ENCODE peak calls at places on chromosomes 2 and 18, in nine cellular contexts. One of them, this sample, is unnamed.

GRCh38 chr18:70216788-70217187 is 11.3 kb upstream of the RTTN start:
- DNase-seq in neural progenitor cell: no peak
- DNase-seq in adrenal gland: no peak
- DNase-seq in neuronal stem cell: no peak
- DNase-seq in spleen: no peak
- DNase-seq in Peyer's patch: no peak
- DNase-seq in thoracic aorta: no peak
- DNase-seq in GM23248: no peak
- DNase-seq in PC-3: no peak
- DNase-seq in this sample: no peak

GRCh38 chr18:8890957-8891464 is 185.7 kb downstream of the MTCL1 start:
- DNase-seq in PC-3: peak; percentile 99
- DNase-seq in thoracic aorta: no peak
- DNase-seq in neural progenitor cell: peak; percentile 58
- DNase-seq in GM23248: peak; percentile 97
- DNase-seq in Peyer's patch: peak; percentile 61
- DNase-seq in spleen: no peak
- DNase-seq in adrenal gland: no peak
- DNase-seq in neuronal stem cell: peak; percentile 56
- DNase-seq in this sample: no peak

GRCh38 chr18:24268784-24269550 is 128.7 kb downstream of the OSBPL1A start:
- DNase-seq in neuronal stem cell: no peak
- DNase-seq in spleen: no peak
- DNase-seq in Peyer's patch: peak; percentile 52
- DNase-seq in adrenal gland: no peak
- DNase-seq in PC-3: peak; percentile 27
- DNase-seq in GM23248: no peak
- DNase-seq in thoracic aorta: no peak
- DNase-seq in neural progenitor cell: peak; percentile 25
- DNase-seq in this sample: no peak

GRCh38 chr2:74887961-74888670 is 54.2 kb downstream of the HK2 start:
- DNase-seq in GM23248: peak; percentile 73
- DNase-seq in neuronal stem cell: no peak
- DNase-seq in adrenal gland: no peak
- DNase-seq in neural progenitor cell: no peak
- DNase-seq in spleen: no peak
- DNase-seq in PC-3: peak; percentile 89
- DNase-seq in thoracic aorta: no peak
- DNase-seq in Peyer's patch: no peak
- DNase-seq in this sample: no peak

GRCh38 chr2:196376984-196377877 is 205.9 kb upstream of the STK17B start:
- DNase-seq in neuronal stem cell: no peak
- DNase-seq in PC-3: no peak
- DNase-seq in thoracic aorta: no peak
- DNase-seq in adrenal gland: no peak
- DNase-seq in neural progenitor cell: no peak
- DNase-seq in spleen: no peak
- DNase-seq in Peyer's patch: no peak
- DNase-seq in GM23248: peak; percentile 54
- DNase-seq in this sample: no peak

GRCh38 chr2:172710584-172711024 is 25.0 kb upstream of the RAPGEF4 start:
- DNase-seq in thoracic aorta: no peak
- DNase-seq in adrenal gland: peak; percentile 34
- DNase-seq in neural progenitor cell: peak; percentile 47
- DNase-seq in PC-3: peak; percentile 96
- DNase-seq in GM23248: peak; percentile 90
- DNase-seq in Peyer's patch: peak; percentile 69
- DNase-seq in neuronal stem cell: peak; percentile 20
- DNase-seq in spleen: no peak
- DNase-seq in this sample: no peak

GRCh38 chr2:108031471-108031941 is 45.2 kb downstream of the SLC5A7 start:
- DNase-seq in neuronal stem cell: no peak
- DNase-seq in PC-3: no peak
- DNase-seq in Peyer's patch: no peak
- DNase-seq in GM23248: no peak
- DNase-seq in adrenal gland: no peak
- DNase-seq in thoracic aorta: no peak
- DNase-seq in spleen: peak; percentile 70
- DNase-seq in neural progenitor cell: no peak
- DNase-seq in this sample: no peak

GRCh38 chr2:241985986-241986329 is 116.4 kb downstream of the RTP5 start:
- DNase-seq in thoracic aorta: no peak
- DNase-seq in neural progenitor cell: no peak
- DNase-seq in spleen: peak; percentile 23
- DNase-seq in Peyer's patch: no peak
- DNase-seq in adrenal gland: no peak
- DNase-seq in neuronal stem cell: no peak
- DNase-seq in GM23248: no peak
- DNase-seq in PC-3: no peak
- DNase-seq in this sample: no peak

GRCh38 chr2:151508519-151508918 is 98.8 kb downstream of the RIF1 start:
- DNase-seq in PC-3: no peak
- DNase-seq in GM23248: no peak
- DNase-seq in spleen: no peak
- DNase-seq in neural progenitor cell: no peak
- DNase-seq in adrenal gland: no peak
- DNase-seq in Peyer's patch: no peak
- DNase-seq in thoracic aorta: no peak
- DNase-seq in neuronal stem cell: no peak
- DNase-seq in this sample: no peak
- H3K27ac ChIP-seq in PC-3: no peak overlapping the region
- H3K27ac ChIP-seq in GM23248: no peak overlapping the region
- H3K27ac ChIP-seq in spleen: no peak overlapping the region
- H3K27ac ChIP-seq in neural progenitor cell: no peak overlapping the region
- H3K27ac ChIP-seq in adrenal gland: no peak overlapping the region
- H3K27ac ChIP-seq in Peyer's patch: no peak overlapping the region
- H3K27ac ChIP-seq in thoracic aorta: no peak overlapping the region
- H3K27ac ChIP-seq in neuronal stem cell: no peak overlapping the region
- H3K27ac ChIP-seq in this sample: no peak overlapping the region

GRCh38 chr2:103123516-103123915 is 361.7 kb downstream of the TMEM182 start:
- DNase-seq in neuronal stem cell: no peak
- DNase-seq in thoracic aorta: no peak
- DNase-seq in adrenal gland: no peak
- DNase-seq in spleen: no peak
- DNase-seq in PC-3: no peak
- DNase-seq in GM23248: no peak
- DNase-seq in neural progenitor cell: no peak
- DNase-seq in Peyer's patch: no peak
- DNase-seq in this sample: no peak

GRCh38 chr2:103121106-103121505 is 359.3 kb downstream of the TMEM182 start:
- DNase-seq in Peyer's patch: no peak
- DNase-seq in adrenal gland: no peak
- DNase-seq in thoracic aorta: no peak
- DNase-seq in neural progenitor cell: no peak
- DNase-seq in GM23248: no peak
- DNase-seq in neuronal stem cell: no peak
- DNase-seq in PC-3: no peak
- DNase-seq in spleen: no peak
- DNase-seq in this sample: no peak

DNA sequence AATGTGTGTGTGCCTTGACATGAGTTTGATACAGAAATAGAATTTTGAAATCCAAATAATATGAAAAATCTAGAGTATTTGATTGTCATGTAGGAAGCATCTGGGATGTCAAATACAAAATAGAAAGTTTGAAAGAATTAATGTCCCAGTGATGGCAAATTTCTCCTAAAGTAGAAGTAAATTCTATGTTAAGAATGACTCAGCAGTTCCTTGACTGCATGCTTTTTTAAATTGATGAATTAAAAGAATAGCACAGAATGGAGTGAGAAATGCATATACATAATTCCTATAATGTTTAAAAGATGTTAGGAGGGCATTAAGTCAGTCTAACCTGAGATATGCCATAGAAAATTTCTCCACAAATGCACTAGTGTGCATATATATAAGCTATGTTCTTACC is 357.5 kb downstream of the TMEM182 start:
- DNase-seq in spleen: no peak
- DNase-seq in thoracic aorta: no peak
- DNase-seq in GM23248: no peak
- DNase-seq in neuronal stem cell: no peak
- DNase-seq in adrenal gland: no peak
- DNase-seq in PC-3: no peak
- DNase-seq in Peyer's patch: no peak
- DNase-seq in neural progenitor cell: no peak
- DNase-seq in this sample: no peak
- H3K27ac ChIP-seq in spleen: no peak overlapping the region
- H3K27ac ChIP-seq in thoracic aorta: no peak overlapping the region
- H3K27ac ChIP-seq in GM23248: no peak overlapping the region
- H3K27ac ChIP-seq in neuronal stem cell: no peak overlapping the region
- H3K27ac ChIP-seq in adrenal gland: no peak overlapping the region
- H3K27ac ChIP-seq in PC-3: no peak overlapping the region
- H3K27ac ChIP-seq in Peyer's patch: no peak overlapping the region
- H3K27ac ChIP-seq in neural progenitor cell: no peak overlapping the region
- H3K27ac ChIP-seq in this sample: no peak overlapping the region

GRCh38 chr2:232983669-232983991 is 29.4 kb downstream of the NGEF start:
- DNase-seq in spleen: peak; percentile 27
- DNase-seq in GM23248: no peak
- DNase-seq in thoracic aorta: no peak
- DNase-seq in PC-3: no peak
- DNase-seq in neural progenitor cell: no peak
- DNase-seq in neuronal stem cell: no peak
- DNase-seq in adrenal gland: no peak
- DNase-seq in Peyer's patch: peak; percentile 24
- DNase-seq in this sample: no peak

GRCh38 chr2:232993231-232993821 is 19.7 kb downstream of the NGEF start:
- DNase-seq in neuronal stem cell: no peak
- DNase-seq in adrenal gland: no peak
- DNase-seq in thoracic aorta: no peak
- DNase-seq in GM23248: peak; percentile 26
- DNase-seq in Peyer's patch: peak; percentile 44
- DNase-seq in spleen: no peak
- DNase-seq in PC-3: no peak
- DNase-seq in neural progenitor cell: no peak
- DNase-seq in this sample: no peak

GRCh38 chr2:232984451-232985207 is 28.4 kb downstream of the NGEF start:
- DNase-seq in PC-3: no peak
- DNase-seq in neural progenitor cell: no peak
- DNase-seq in thoracic aorta: no peak
- DNase-seq in Peyer's patch: peak; percentile 39
- DNase-seq in neuronal stem cell: no peak
- DNase-seq in GM23248: no peak
- DNase-seq in spleen: peak; percentile 20
- DNase-seq in adrenal gland: no peak
- DNase-seq in this sample: no peak

GRCh38 chr2:232986155-232986554 is 26.9 kb downstream of the NGEF start:
- DNase-seq in neural progenitor cell: no peak
- DNase-seq in neuronal stem cell: no peak
- DNase-seq in Peyer's patch: no peak
- DNase-seq in GM23248: no peak
- DNase-seq in adrenal gland: no peak
- DNase-seq in spleen: no peak
- DNase-seq in thoracic aorta: no peak
- DNase-seq in PC-3: no peak
- DNase-seq in this sample: no peak

GRCh38 chr2:232988444-232988843 is 24.6 kb downstream of the NGEF start:
- DNase-seq in neuronal stem cell: no peak
- DNase-seq in thoracic aorta: peak; percentile 30
- DNase-seq in PC-3: peak; percentile 98
- DNase-seq in GM23248: peak; percentile 98
- DNase-seq in spleen: peak; percentile 10
- DNase-seq in Peyer's patch: peak; percentile 85
- DNase-seq in adrenal gland: peak; percentile 93
- DNase-seq in neural progenitor cell: no peak
- DNase-seq in this sample: peak; percentile 43
- H3K27ac ChIP-seq in neuronal stem cell: no peak overlapping the region
- H3K27ac ChIP-seq in thoracic aorta: no peak overlapping the region
- H3K27ac ChIP-seq in PC-3: peak overlapping the region; percentile 98
- H3K27ac ChIP-seq in GM23248: peak overlapping the region; percentile 75
- H3K27ac ChIP-seq in spleen: no peak overlapping the region
- H3K27ac ChIP-seq in Peyer's patch: peak overlapping the region; percentile 86
- H3K27ac ChIP-seq in adrenal gland: peak overlapping the region; percentile 86
- H3K27ac ChIP-seq in neural progenitor cell: no peak overlapping the region
- H3K27ac ChIP-seq in this sample: no peak overlapping the region

DNA sequence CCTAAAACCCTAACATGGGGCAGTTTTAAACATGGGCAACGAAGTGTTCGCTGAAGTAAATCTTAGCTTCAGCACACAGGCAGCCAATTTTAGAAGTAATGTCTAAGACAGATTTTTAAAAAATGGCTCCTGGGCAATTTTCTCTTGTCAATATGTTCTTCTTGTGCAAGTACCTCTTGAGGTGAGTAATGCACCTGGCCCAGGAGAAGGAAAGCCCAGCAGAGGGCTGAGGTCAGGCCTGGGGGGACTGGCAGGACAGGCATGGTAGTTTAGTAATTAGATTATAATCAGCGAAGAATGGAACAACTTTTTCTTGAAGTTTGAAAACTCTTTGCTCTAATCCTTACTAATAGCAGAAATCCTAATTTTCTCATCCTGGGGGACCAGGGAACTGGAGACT is 77.6 kb downstream of the SPRED2 start:
- DNase-seq in thoracic aorta: no peak
- DNase-seq in adrenal gland: no peak
- DNase-seq in PC-3: peak; percentile 47
- DNase-seq in GM23248: no peak
- DNase-seq in spleen: no peak
- DNase-seq in neuronal stem cell: no peak
- DNase-seq in neural progenitor cell: no peak
- DNase-seq in Peyer's patch: no peak
- DNase-seq in this sample: no peak
- H3K27ac ChIP-seq in thoracic aorta: no peak overlapping the region
- H3K27ac ChIP-seq in adrenal gland: no peak overlapping the region
- H3K27ac ChIP-seq in PC-3: peak overlapping the region; percentile 53
- H3K27ac ChIP-seq in GM23248: no peak overlapping the region
- H3K27ac ChIP-seq in spleen: no peak overlapping the region
- H3K27ac ChIP-seq in neuronal stem cell: no peak overlapping the region
- H3K27ac ChIP-seq in neural progenitor cell: no peak overlapping the region
- H3K27ac ChIP-seq in Peyer's patch: no peak overlapping the region
- H3K27ac ChIP-seq in this sample: no peak overlapping the region

DNA sequence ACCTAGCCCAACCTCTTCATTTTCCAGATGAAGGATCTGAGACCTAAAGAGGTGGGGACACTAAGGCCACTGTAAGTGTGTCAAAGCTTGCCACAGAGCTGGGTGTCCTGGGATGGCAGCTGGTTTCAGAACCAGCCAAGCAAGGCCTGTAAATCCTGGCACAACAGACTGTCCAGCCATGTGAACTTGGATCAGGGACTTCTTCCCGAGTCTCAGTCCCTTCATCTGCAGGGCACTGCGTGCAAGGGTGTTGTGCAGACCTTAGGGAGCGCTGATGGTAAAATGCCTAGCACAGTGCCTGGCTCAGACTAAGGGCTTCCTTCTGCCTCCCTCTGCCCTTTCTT is 124.8 kb downstream of the INHBB start:
- DNase-seq in Peyer's patch: no peak
- DNase-seq in adrenal gland: peak; percentile 40
- DNase-seq in neuronal stem cell: no peak
- DNase-seq in spleen: peak; percentile 33
- DNase-seq in neural progenitor cell: no peak
- DNase-seq in PC-3: no peak
- DNase-seq in GM23248: peak; percentile 51
- DNase-seq in thoracic aorta: no peak
- DNase-seq in this sample: no peak
- H3K27ac ChIP-seq in Peyer's patch: peak overlapping the region; percentile 65
- H3K27ac ChIP-seq in adrenal gland: peak overlapping the region; percentile 87
- H3K27ac ChIP-seq in neuronal stem cell: no peak overlapping the region
- H3K27ac ChIP-seq in spleen: no peak overlapping the region
- H3K27ac ChIP-seq in neural progenitor cell: no peak overlapping the region
- H3K27ac ChIP-seq in PC-3: peak overlapping the region; percentile 83
- H3K27ac ChIP-seq in GM23248: peak overlapping the region; percentile 99
- H3K27ac ChIP-seq in thoracic aorta: peak overlapping the region; percentile 94
- H3K27ac ChIP-seq in this sample: peak overlapping the region; percentile 79

DNA sequence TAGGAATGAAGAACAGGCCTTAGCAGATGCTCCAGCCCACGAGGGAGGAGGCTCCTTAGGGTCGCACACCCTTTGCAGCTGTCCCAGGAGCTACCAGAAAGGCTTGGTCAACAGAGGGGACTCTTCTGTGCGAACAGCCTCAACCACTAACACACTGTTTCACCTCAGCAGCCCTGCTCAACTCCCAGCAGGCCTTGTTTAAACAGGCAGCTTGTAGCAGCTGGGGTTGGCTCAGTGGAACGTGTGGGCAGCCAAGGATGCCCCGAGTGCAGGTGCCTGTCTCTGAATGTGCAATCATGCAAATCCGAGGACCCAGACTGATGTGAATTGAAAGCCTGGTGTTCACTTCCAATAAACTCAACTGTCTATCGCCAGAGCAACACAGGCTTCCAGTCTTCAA is 88.7 kb upstream of the CXCR4 start:
- DNase-seq in thoracic aorta: no peak
- DNase-seq in neuronal stem cell: no peak
- DNase-seq in Peyer's patch: peak; percentile 91
- DNase-seq in neural progenitor cell: no peak
- DNase-seq in PC-3: no peak
- DNase-seq in GM23248: no peak
- DNase-seq in adrenal gland: no peak
- DNase-seq in spleen: peak; percentile 92
- DNase-seq in this sample: no peak
- H3K27ac ChIP-seq in thoracic aorta: no peak overlapping the region
- H3K27ac ChIP-seq in neuronal stem cell: no peak overlapping the region
- H3K27ac ChIP-seq in Peyer's patch: no peak overlapping the region
- H3K27ac ChIP-seq in neural progenitor cell: no peak overlapping the region
- H3K27ac ChIP-seq in PC-3: no peak overlapping the region
- H3K27ac ChIP-seq in GM23248: no peak overlapping the region
- H3K27ac ChIP-seq in adrenal gland: peak overlapping the region; percentile 75
- H3K27ac ChIP-seq in spleen: peak overlapping the region; percentile 33
- H3K27ac ChIP-seq in this sample: no peak overlapping the region

This sample was measured in pancreas.